ENCODE peak calls at places on chromosomes 4 and X, in five cellular contexts. One of them, this sample, is unnamed.

GRCh38 chr4:71406459-71406963 is 67.7 kb downstream of the SLC4A4 start:
- DNase-seq in mesenchymal stem cell: peak
- DNase-seq in IMR-90: peak
- DNase-seq in H1: no peak
- DNase-seq in neuronal stem cell: no peak
- DNase-seq in this sample: no peak

GRCh38 chr4:22485751-22486150 is 30.1 kb downstream of the ADGRA3 start:
- DNase-seq in mesenchymal stem cell: no peak
- DNase-seq in IMR-90: peak
- DNase-seq in neuronal stem cell: no peak
- DNase-seq in H1: no peak
- DNase-seq in this sample: no peak

GRCh38 chr4:154124539-154125255 is 335.8 kb upstream of the SFRP2 start:
- DNase-seq in mesenchymal stem cell: peak
- DNase-seq in IMR-90: peak
- DNase-seq in H1: no peak
- DNase-seq in neuronal stem cell: no peak
- DNase-seq in this sample: peak

GRCh38 chr4:99921174-99921573 is 25.2 kb downstream of the DNAJB14 start:
- DNase-seq in neuronal stem cell: no peak
- DNase-seq in IMR-90: no peak
- DNase-seq in mesenchymal stem cell: no peak
- DNase-seq in H1: no peak
- DNase-seq in this sample: no peak

GRCh38 chrX:120380699-120381098 is 18.8 kb downstream of the ATP1B4 start:
- DNase-seq in neuronal stem cell: no peak
- DNase-seq in IMR-90: no peak
- DNase-seq in mesenchymal stem cell: peak
- DNase-seq in H1: no peak
- DNase-seq in this sample: no peak

GRCh38 chr4:185911556-185912064 is 99.6 kb upstream of the SORBS2 start:
- DNase-seq in neuronal stem cell: no peak
- DNase-seq in IMR-90: peak
- DNase-seq in mesenchymal stem cell: no peak
- DNase-seq in H1: no peak
- DNase-seq in this sample: no peak

GRCh38 chr4:177964061-177964460 is 521.8 kb upstream of the AGA start:
- DNase-seq in IMR-90: peak
- DNase-seq in neuronal stem cell: no peak
- DNase-seq in mesenchymal stem cell: no peak
- DNase-seq in H1: no peak
- DNase-seq in this sample: peak

GRCh38 chrX:131725001-131725654 is 181.3 kb downstream of the OR13H1 start:
- DNase-seq in mesenchymal stem cell: no peak
- DNase-seq in IMR-90: no peak
- DNase-seq in neuronal stem cell: no peak
- DNase-seq in H1: no peak
- DNase-seq in this sample: no peak

GRCh38 chr4:7842384-7843279 is 97.0 kb downstream of the AFAP1 start:
- DNase-seq in H1: no peak
- DNase-seq in mesenchymal stem cell: peak
- DNase-seq in neuronal stem cell: no peak
- DNase-seq in IMR-90: peak
- DNase-seq in this sample: peak

GRCh38 chrX:154458954-154459829 is 1.1 kb downstream of the PLXNA3 start:
- DNase-seq in neuronal stem cell: no peak
- DNase-seq in H1: no peak
- DNase-seq in mesenchymal stem cell: no peak
- DNase-seq in IMR-90: no peak
- DNase-seq in this sample: no peak

GRCh38 chrX:132958086-132958703 is at the start of gene HS6ST2:
- DNase-seq in IMR-90: no peak
- DNase-seq in mesenchymal stem cell: peak
- DNase-seq in H1: peak
- DNase-seq in neuronal stem cell: peak
- DNase-seq in this sample: peak

GRCh38 chr4:16916719-16917337 is 18.4 kb upstream of the LDB2 start:
- DNase-seq in H1: peak
- DNase-seq in mesenchymal stem cell: peak
- DNase-seq in IMR-90: no peak
- DNase-seq in neuronal stem cell: no peak
- DNase-seq in this sample: peak

GRCh38 chr4:19039816-19040215 is 1018.3 kb upstream of the LCORL start:
- DNase-seq in neuronal stem cell: no peak
- DNase-seq in IMR-90: no peak
- DNase-seq in H1: no peak
- DNase-seq in mesenchymal stem cell: no peak
- DNase-seq in this sample: no peak

GRCh38 chr4:55444822-55445221 is 49.1 kb downstream of the TMEM165 start:
- DNase-seq in IMR-90: peak
- DNase-seq in neuronal stem cell: no peak
- DNase-seq in mesenchymal stem cell: peak
- DNase-seq in H1: no peak
- DNase-seq in this sample: peak

GRCh38 chr4:98664959-98665358 is 6.5 kb upstream of the TSPAN5 start:
- DNase-seq in neuronal stem cell: no peak
- DNase-seq in mesenchymal stem cell: no peak
- DNase-seq in H1: no peak
- DNase-seq in IMR-90: no peak
- DNase-seq in this sample: no peak

GRCh38 chr4:22356996-22357596 is 158.8 kb downstream of the ADGRA3 start:
- DNase-seq in H1: no peak
- DNase-seq in IMR-90: peak
- DNase-seq in mesenchymal stem cell: peak
- DNase-seq in neuronal stem cell: no peak
- DNase-seq in this sample: peak

GRCh38 chrX:8684201-8684600 is 47.7 kb downstream of the ANOS1 start:
- DNase-seq in IMR-90: no peak
- DNase-seq in neuronal stem cell: peak
- DNase-seq in H1: no peak
- DNase-seq in mesenchymal stem cell: no peak
- DNase-seq in this sample: no peak

GRCh38 chr4:38860788-38861424 is 4.3 kb upstream of the TLR6 start:
- DNase-seq in H1: peak
- DNase-seq in IMR-90: peak
- DNase-seq in neuronal stem cell: peak
- DNase-seq in mesenchymal stem cell: no peak
- DNase-seq in this sample: peak

GRCh38 chr4:14125375-14126129 is 498.0 kb upstream of the BOD1L1 start:
- DNase-seq in mesenchymal stem cell: no peak
- DNase-seq in H1: no peak
- DNase-seq in neuronal stem cell: no peak
- DNase-seq in IMR-90: no peak
- DNase-seq in this sample: no peak

GRCh38 chrX:102917801-102918200 is 19.3 kb upstream of the RAB40AL start:
- DNase-seq in IMR-90: no peak
- DNase-seq in H1: no peak
- DNase-seq in neuronal stem cell: no peak
- DNase-seq in mesenchymal stem cell: no peak
- DNase-seq in this sample: no peak

GRCh38 chr4:166174717-166175510 is 301.9 kb downstream of the TLL1 start:
- DNase-seq in H1: no peak
- DNase-seq in IMR-90: no peak
- DNase-seq in neuronal stem cell: no peak
- DNase-seq in mesenchymal stem cell: peak
- DNase-seq in this sample: no peak

GRCh38 chr4:142035556-142035955 is 399.2 kb downstream of the IL15 start:
- DNase-seq in mesenchymal stem cell: no peak
- DNase-seq in neuronal stem cell: no peak
- DNase-seq in IMR-90: peak
- DNase-seq in H1: no peak
- DNase-seq in this sample: no peak

GRCh38 chr4:26985836-26986235 is 125.2 kb downstream of the STIM2 start:
- DNase-seq in H1: no peak
- DNase-seq in mesenchymal stem cell: no peak
- DNase-seq in IMR-90: no peak
- DNase-seq in neuronal stem cell: no peak
- DNase-seq in this sample: no peak

GRCh38 chr4:19358015-19358414 is 893.7 kb upstream of the SLIT2 start:
- DNase-seq in mesenchymal stem cell: no peak
- DNase-seq in neuronal stem cell: no peak
- DNase-seq in H1: no peak
- DNase-seq in IMR-90: peak
- DNase-seq in this sample: peak

GRCh38 chr4:84494518-84494917 is 4.6 kb downstream of the NKX6-1 start:
- DNase-seq in IMR-90: no peak
- DNase-seq in H1: no peak
- DNase-seq in mesenchymal stem cell: no peak
- DNase-seq in neuronal stem cell: no peak
- DNase-seq in this sample: no peak

GRCh38 chr4:84491420-84491819 is 7.7 kb downstream of the NKX6-1 start:
- DNase-seq in H1: no peak
- DNase-seq in neuronal stem cell: no peak
- DNase-seq in mesenchymal stem cell: no peak
- DNase-seq in IMR-90: no peak
- DNase-seq in this sample: no peak

GRCh38 chr4:84492290-84492689 is 6.8 kb downstream of the NKX6-1 start:
- DNase-seq in H1: no peak
- DNase-seq in neuronal stem cell: no peak
- DNase-seq in IMR-90: no peak
- DNase-seq in mesenchymal stem cell: no peak
- DNase-seq in this sample: no peak

GRCh38 chr4:84493092-84493850 is 5.8 kb downstream of the NKX6-1 start:
- DNase-seq in mesenchymal stem cell: peak
- DNase-seq in H1: peak
- DNase-seq in IMR-90: peak
- DNase-seq in neuronal stem cell: no peak
- DNase-seq in this sample: no peak

GRCh38 chr4:84492737-84493091 is 6.4 kb downstream of the NKX6-1 start:
- DNase-seq in IMR-90: no peak
- DNase-seq in neuronal stem cell: no peak
- DNase-seq in mesenchymal stem cell: no peak
- DNase-seq in H1: no peak
- DNase-seq in this sample: no peak
- H3K27ac ChIP-seq in IMR-90: no peak
- H3K27ac ChIP-seq in neuronal stem cell: no peak
- H3K27ac ChIP-seq in mesenchymal stem cell: no peak
- H3K27ac ChIP-seq in H1: no peak
- H3K27ac ChIP-seq in this sample: no peak

GRCh38 chr4:6309755-6310154 is 40.1 kb downstream of the WFS1 start:
- DNase-seq in H1: no peak
- DNase-seq in mesenchymal stem cell: no peak
- DNase-seq in IMR-90: no peak
- DNase-seq in neuronal stem cell: no peak
- DNase-seq in this sample: no peak
- H3K4me3 ChIP-seq in H1: peak
- H3K4me3 ChIP-seq in mesenchymal stem cell: no peak
- H3K4me3 ChIP-seq in IMR-90: no peak
- H3K4me3 ChIP-seq in neuronal stem cell: peak
- H3K4me3 ChIP-seq in this sample: no peak

DNA sequence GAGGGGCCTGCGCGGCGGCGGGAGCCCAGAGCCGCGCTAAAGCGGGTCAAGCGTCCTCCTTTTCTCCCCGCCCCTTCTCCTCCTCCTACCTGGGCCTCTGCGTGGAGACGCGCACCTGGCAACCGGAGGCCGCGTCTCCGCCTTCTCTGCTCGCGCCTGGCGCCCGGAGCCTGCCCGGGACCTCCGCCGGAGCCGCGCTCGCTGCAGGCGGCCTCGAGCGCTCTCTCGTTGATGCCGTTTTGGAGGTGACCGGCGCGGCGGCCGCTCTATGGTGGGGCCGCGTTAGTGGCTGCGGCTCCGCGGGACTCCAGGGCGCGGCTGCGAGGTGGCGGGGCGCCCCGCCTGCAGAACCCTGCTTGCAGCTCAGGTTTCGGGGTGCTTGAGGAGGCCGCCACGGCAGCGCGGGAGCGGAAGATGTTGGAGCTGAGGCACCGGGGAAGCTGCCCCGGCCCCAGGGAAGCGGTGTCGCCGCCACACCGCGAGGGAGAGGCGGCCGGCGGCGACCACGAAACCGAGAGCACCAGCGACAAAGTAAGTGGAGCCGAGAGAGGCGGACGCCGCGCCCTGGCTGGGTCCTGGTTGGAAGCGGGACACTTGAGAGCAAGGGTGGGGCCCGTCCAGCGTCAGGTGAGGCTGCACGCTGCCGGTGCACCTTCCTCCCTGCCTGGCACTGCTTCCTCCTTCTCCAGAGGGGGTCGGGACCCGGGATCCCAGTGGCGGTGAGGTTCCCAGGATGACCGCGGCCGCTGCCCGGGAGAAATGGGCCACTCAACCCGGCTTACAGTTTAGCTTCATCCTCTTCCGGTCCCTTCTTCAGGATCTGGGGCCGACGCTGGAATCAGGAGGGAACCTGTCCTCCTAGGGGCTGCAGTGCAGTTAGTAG is at the start of gene CDS1:
- DNase-seq in IMR-90: no peak
- DNase-seq in H1: peak
- DNase-seq in neuronal stem cell: no peak
- DNase-seq in mesenchymal stem cell: peak
- DNase-seq in this sample: peak
- H3K18ac ChIP-seq in IMR-90: no peak
- H3K18ac ChIP-seq in H1: peak
- H3K18ac ChIP-seq in neuronal stem cell: peak
- H3K18ac ChIP-seq in mesenchymal stem cell: no peak
- H3K18ac ChIP-seq in this sample: peak

GRCh38 chrX:10166248-10166716 is 9.5 kb downstream of the CLCN4 start:
- DNase-seq in mesenchymal stem cell: no peak
- DNase-seq in neuronal stem cell: no peak
- DNase-seq in IMR-90: no peak
- DNase-seq in H1: no peak
- DNase-seq in this sample: no peak

GRCh38 chrX:10168226-10168625 is 11.5 kb downstream of the CLCN4 start:
- DNase-seq in mesenchymal stem cell: no peak
- DNase-seq in H1: no peak
- DNase-seq in neuronal stem cell: no peak
- DNase-seq in IMR-90: no peak
- DNase-seq in this sample: no peak

GRCh38 chrX:10166731-10167149 is 10.0 kb downstream of the CLCN4 start:
- DNase-seq in IMR-90: no peak
- DNase-seq in mesenchymal stem cell: no peak
- DNase-seq in neuronal stem cell: no peak
- DNase-seq in H1: no peak
- DNase-seq in this sample: no peak

GRCh38 chrX:10169180-10169579 is 12.4 kb downstream of the CLCN4 start:
- DNase-seq in neuronal stem cell: no peak
- DNase-seq in H1: no peak
- DNase-seq in mesenchymal stem cell: no peak
- DNase-seq in IMR-90: no peak
- DNase-seq in this sample: no peak

GRCh38 chrX:10167573-10167972 is 10.8 kb downstream of the CLCN4 start:
- DNase-seq in neuronal stem cell: no peak
- DNase-seq in H1: no peak
- DNase-seq in IMR-90: no peak
- DNase-seq in mesenchymal stem cell: no peak
- DNase-seq in this sample: no peak
- H3K27ac ChIP-seq in neuronal stem cell: no peak
- H3K27ac ChIP-seq in H1: no peak
- H3K27ac ChIP-seq in IMR-90: no peak
- H3K27ac ChIP-seq in mesenchymal stem cell: no peak
- H3K27ac ChIP-seq in this sample: no peak